ENCODE peak calls at places on chromosomes 7 and 10, in five cellular contexts. V, S, H, U and D are unnamed samples. For H3K4me1, the result is how much of the 10 kb centered on the place peaks cover.

GRCh38 chr10:124376411-124376810 is 42.3 kb downstream of the OAT start:
- DNase-seq in S (no peak), U (no peak), H (no peak), V (no peak), D (no peak)

GRCh38 chr10:86651021-86651471 is 3.3 kb upstream of the OPN4 start:
- DNase-seq in U (no peak), S (peak), V (no peak), H (no peak), D (no peak)

GRCh38 chr7:111242361-111242760 is 151.4 kb downstream of the LRRN3 start:
- DNase-seq in S (no peak), U (no peak), V (no peak), H (no peak), D (no peak)

GRCh38 chr7:22724861-22725260 is 2.1 kb upstream of the IL6 start:
- DNase-seq in H (no peak), V (no peak), U (no peak), S (no peak), D (no peak)

GRCh38 chr7:130419652-130420051 is 21.2 kb downstream of the CEP41 start:
- DNase-seq in V (no peak), S (no peak), H (peak), U (no peak), D (no peak)

GRCh38 chr10:131494451-131494850 is 182.9 kb upstream of the TCERG1L start:
- DNase-seq in H (no peak), S (no peak), U (no peak), V (no peak), D (no peak)

GRCh38 chr10:49803988-49804387 is 41.9 kb upstream of the OGDHL start:
- DNase-seq in H (no peak), V (no peak), S (no peak), U (no peak), D (no peak)

GRCh38 chr10:90289037-90289436 is 568.8 kb downstream of the HTR7 start:
- DNase-seq in S (no peak), H (peak), U (peak), V (no peak), D (no peak)

GRCh38 chr10:119139464-119140067 is 25.9 kb downstream of the SFXN4 start:
- DNase-seq in H (peak), S (peak), U (peak), V (peak), D (peak)

GRCh38 chr7:70595741-70596574 is 536.0 kb upstream of the GALNT17 start:
- DNase-seq in V (no peak), S (peak), H (no peak), U (no peak), D (peak)

GRCh38 chr10:78777466-78778256 is 291.1 kb upstream of the ZMIZ1 start:
- DNase-seq in V (peak), S (no peak), U (peak), H (peak), D (no peak)

GRCh38 chr10:24091294-24091693 is 117.6 kb upstream of the KIAA1217 start:
- DNase-seq in V (no peak), U (no peak), H (no peak), S (no peak), D (no peak)

GRCh38 chr7:66500087-66500486 is 128.6 kb upstream of the KCTD7 start:
- DNase-seq in H (no peak), U (no peak), S (no peak), V (no peak), D (no peak)

GRCh38 chr7:17486835-17487234 is 188.4 kb downstream of the AHR start:
- DNase-seq in S (no peak), H (no peak), V (no peak), U (no peak), D (no peak)

GRCh38 chr10:74011762-74012161 is 13.8 kb downstream of the VCL start:
- DNase-seq in H (peak), S (no peak), V (peak), U (peak), D (peak)

GRCh38 chr10:46546591-46547330 is 9.7 kb downstream of the GPRIN2 start:
- DNase-seq in U (peak), V (no peak), H (no peak), S (peak), D (peak)

GRCh38 chr7:129073204-129073603 is 18.3 kb upstream of the TNPO3 start:
- DNase-seq in V (no peak), U (no peak), S (no peak), H (no peak), D (no peak)

GRCh38 chr10:88879754-88880286 is at the start of gene STAMBPL1:
- DNase-seq in H (no peak), S (peak), V (no peak), U (peak), D (peak)

GRCh38 chr10:34743804-34744203 is 71.3 kb downstream of the PARD3 start:
- DNase-seq in S (no peak), V (no peak), U (no peak), H (peak), D (peak)

GRCh38 chr10:77899080-77899477 is 27.5 kb downstream of the DLG5 start:
- DNase-seq in S (peak), H (peak), U (peak), V (no peak), D (peak)

DNA sequence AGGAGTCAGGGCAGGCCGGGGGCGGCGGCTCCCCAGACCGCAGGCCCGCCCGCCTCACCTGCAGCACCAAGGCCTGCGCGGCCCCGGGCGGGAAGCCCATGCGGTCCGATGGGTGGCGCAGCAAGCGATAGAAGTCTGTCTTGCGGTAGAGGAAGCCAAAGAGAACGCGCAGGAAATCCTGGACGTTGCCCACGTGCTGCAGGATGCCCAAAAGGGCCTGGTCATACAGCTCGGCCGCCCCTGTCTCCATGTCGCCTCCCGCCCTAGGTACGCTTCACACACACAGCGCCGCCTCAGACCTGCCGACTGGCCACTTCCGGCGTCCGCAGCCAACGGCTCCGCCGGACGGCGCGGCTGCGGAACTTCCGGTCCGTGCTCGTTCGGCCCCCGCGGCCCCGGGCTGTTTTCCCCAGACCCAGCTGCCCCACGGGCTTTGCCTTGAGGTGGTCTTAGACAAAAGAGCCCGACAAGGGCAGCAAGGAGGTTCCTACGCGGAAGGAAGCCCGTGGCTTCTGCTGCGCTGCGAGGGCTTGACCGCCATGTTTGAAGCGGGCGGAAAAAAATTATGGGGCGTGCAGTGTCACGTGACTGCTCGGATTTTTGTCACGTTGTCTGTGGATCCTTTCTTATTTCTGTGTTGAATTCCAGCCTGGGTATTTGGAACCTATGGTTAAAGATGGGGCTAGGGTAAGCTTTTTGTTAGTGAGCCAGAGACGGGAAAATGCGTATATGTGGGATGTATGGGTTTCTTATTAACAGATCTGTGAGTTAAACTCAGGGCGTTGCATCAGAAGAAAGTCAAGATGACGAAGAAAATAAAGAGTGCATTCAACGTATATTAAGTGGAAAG is at the start of gene NUDCD3:
- DNase-seq in S (peak), H (peak), U (peak), V (peak), D (peak)
- TF ChIP-seq POLR2A in S (no peak), H (peak), U (peak), V (peak), D (peak)

DNA sequence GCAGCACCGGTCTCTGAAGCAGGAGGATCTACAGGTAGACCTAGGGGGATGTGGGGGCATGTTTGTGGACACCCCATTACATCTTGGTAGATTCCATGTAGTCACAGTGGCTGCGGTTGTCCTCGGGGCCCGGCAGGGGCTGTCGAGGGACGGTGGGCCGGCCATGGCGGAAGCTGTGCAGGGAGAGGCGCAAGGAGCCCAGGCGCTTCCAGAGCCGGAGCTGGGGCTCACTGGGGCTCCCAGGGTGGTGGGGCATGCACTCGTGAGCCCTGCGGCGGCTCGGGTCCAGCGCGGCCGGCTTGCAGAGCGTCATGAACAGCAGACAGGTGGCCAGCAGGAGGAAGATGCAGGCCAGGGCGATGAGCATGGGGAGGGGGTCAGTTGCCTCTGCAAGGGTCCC is 3.7 kb downstream of the C10orf105 start:
- DNase-seq in S (no peak), U (no peak), H (no peak), V (no peak), D (no peak)
- H3K4me1 ChIP-seq in S (half or more), U (under half), H (under half), V (half or more), D (under half)

DNA sequence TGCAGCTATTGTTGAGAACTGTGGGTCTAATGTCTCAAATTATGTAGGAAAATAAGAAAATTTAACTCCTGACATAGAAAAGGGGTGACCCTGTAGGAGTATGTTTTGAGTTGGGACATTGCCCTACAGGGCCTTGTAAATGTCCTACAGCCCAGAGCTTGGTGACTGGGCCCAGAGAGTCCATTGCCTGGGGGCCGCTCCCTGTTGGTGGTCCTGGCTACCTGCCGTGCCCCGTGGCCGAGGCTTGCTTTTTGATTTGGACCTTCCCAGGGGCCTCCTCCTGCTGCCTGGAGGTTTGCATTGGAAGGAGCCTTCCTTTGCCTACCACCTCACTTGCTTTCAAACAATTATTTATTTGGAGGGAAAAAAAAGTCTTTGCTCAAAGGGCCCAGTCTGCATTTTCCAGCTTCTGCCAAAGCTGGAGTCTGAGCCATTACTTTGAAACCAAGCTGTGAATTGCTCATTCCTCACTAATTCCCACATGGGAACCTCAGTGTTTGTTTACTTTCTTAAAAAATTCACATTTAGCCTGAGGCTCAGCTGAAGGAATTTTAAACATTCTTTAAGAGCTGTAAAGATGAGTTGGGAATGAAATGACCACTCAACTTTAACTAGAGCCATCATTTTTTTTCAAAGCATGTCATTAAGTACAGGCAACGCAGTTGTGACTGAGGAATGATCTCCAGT is 355.0 kb downstream of the GLRX3 start:
- DNase-seq in U (no peak), S (no peak), V (no peak), H (no peak), D (no peak)
- TF ChIP-seq CTCF in U (no peak), S (no peak), V (no peak), H (no peak), D (no peak)

DNA sequence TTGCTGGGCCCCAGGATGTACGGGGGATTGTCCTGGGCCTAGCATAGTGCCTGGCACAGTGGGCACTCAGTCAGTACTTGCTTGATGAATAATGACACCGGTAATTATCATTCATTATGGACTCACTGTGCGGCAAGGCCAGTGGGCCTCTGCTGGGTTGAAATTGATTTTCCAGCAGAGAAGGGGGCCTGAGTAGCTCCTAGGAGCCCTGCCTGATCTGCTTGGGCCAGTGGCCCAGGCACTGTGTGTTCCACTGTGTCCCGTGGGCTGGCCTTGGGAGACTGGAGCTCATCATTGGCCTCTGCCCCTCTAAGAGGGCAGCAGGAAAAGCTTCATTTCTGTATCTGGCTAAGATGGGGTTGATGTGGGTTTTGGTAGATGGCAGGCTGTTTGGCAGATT is 1.4 kb downstream of the CHST3 start:
- DNase-seq in U (no peak), S (no peak), H (no peak), V (no peak), D (no peak)
- TF ChIP-seq POLR2A in U (no peak), S (no peak), H (no peak), V (peak), D (no peak)

GRCh38 chr7:107582906-107583305 is 2.9 kb downstream of the BCAP29 start:
- DNase-seq in V (no peak), H (no peak), U (no peak), S (no peak), D (no peak)
- H3K4me1 ChIP-seq in V (under half), H (under half), U (under half), S (under half), D (under half)